ENCODE peak calls at places on chromosomes 7 and 10, in eight cellular contexts. Z is fibroblast of lung, E is cardiac muscle cell, A is esophagus squamous epithelium, U is stomach, O is HCT116, N is transverse colon, I is endodermal cell. M is an unnamed sample.

GRCh38 chr7:151083071-151083823 is at the start of gene TMUB1:
- DNase-seq in Z (peak; percentile 52), N (peak; percentile 86), E (peak; percentile 83), A (peak; percentile 32), U (peak; percentile 84), I (peak; percentile 86), O (no peak), M (peak; percentile 87)

GRCh38 chr10:79608505-79609375 is 2.0 kb upstream of the SFTPA1 start:
- DNase-seq in I (peak; percentile 86), N (peak; percentile 26), O (peak; percentile 24), E (peak; percentile 60), A (no peak), Z (peak; percentile 3), U (no peak), M (no peak)

GRCh38 chr10:27482984-27483956 is 20.8 kb upstream of the RAB18 start:
- DNase-seq in I (no peak), A (no peak), E (no peak), U (no peak), N (no peak), O (no peak), Z (peak; percentile 30), M (no peak)

GRCh38 chr7:12299367-12299766 is 88.3 kb downstream of the TMEM106B start:
- DNase-seq in O (no peak), I (no peak), N (no peak), Z (no peak), E (no peak), U (no peak), A (no peak), M (no peak)

GRCh38 chr10:26755443-26755903 is 58.0 kb downstream of the PDSS1 start:
- DNase-seq in O (peak; percentile 16), U (no peak), E (no peak), A (no peak), N (no peak), Z (peak; percentile 67), I (peak; percentile 55), M (no peak)

GRCh38 chr7:84188811-84189405 is 5.7 kb downstream of the SEMA3A start:
- DNase-seq in N (no peak), O (no peak), E (no peak), A (no peak), U (no peak), I (no peak), Z (no peak), M (no peak)

GRCh38 chr10:89283988-89284475 is 17.8 kb upstream of the IFIT2 start:
- DNase-seq in E (peak; percentile 60), O (no peak), U (no peak), Z (peak; percentile 81), N (peak; percentile 28), A (no peak), I (peak; percentile 68), M (peak; percentile 80)

GRCh38 chr7:147509052-147509480 is 1081.5 kb upstream of the C7orf33 start:
- DNase-seq in A (no peak), U (no peak), I (no peak), Z (peak; percentile 53), E (no peak), O (no peak), N (no peak), M (no peak)

GRCh38 chr7:74084722-74085578 is 1.3 kb downstream of the LIMK1 start:
- DNase-seq in I (no peak), E (no peak), N (no peak), Z (no peak), U (no peak), O (no peak), A (no peak), M (no peak)

GRCh38 chr7:45921699-45922519 is 837 bp upstream of the IGFBP3 start:
- DNase-seq in N (peak; percentile 26), U (no peak), A (no peak), E (peak; percentile 81), I (peak; percentile 94), O (peak; percentile 44), Z (peak; percentile 67), M (peak; percentile 83)

GRCh38 chr7:134632937-134633540 is 13.6 kb upstream of the BPGM start:
- DNase-seq in Z (peak; percentile 42), N (no peak), O (peak; percentile 51), A (no peak), E (peak; percentile 54), U (no peak), I (peak; percentile 52), M (no peak)

GRCh38 chr10:43502931-43503330 is 66.0 kb downstream of the ZNF487 start:
- DNase-seq in N (no peak), O (no peak), Z (no peak), U (no peak), I (no peak), A (no peak), E (no peak), M (no peak)

GRCh38 chr10:110742801-110743200 is 98.7 kb downstream of the RBM20 start:
- DNase-seq in A (no peak), I (no peak), O (no peak), E (no peak), N (no peak), Z (no peak), U (no peak), M (no peak)

GRCh38 chr7:105002-105401 is 87.4 kb upstream of the FAM20C start:
- DNase-seq in U (no peak), E (no peak), I (peak; percentile 17), Z (no peak), N (no peak), A (no peak), O (no peak), M (no peak)

GRCh38 chr10:88297103-88297502 is 286.0 kb downstream of the RNLS start:
- DNase-seq in O (no peak), A (no peak), Z (no peak), I (no peak), E (no peak), U (no peak), N (no peak), M (no peak)

GRCh38 chr7:89477991-89478390 is 676.3 kb upstream of the STEAP1 start:
- DNase-seq in E (no peak), U (no peak), O (no peak), A (no peak), Z (no peak), I (no peak), N (no peak), M (no peak)

DNA sequence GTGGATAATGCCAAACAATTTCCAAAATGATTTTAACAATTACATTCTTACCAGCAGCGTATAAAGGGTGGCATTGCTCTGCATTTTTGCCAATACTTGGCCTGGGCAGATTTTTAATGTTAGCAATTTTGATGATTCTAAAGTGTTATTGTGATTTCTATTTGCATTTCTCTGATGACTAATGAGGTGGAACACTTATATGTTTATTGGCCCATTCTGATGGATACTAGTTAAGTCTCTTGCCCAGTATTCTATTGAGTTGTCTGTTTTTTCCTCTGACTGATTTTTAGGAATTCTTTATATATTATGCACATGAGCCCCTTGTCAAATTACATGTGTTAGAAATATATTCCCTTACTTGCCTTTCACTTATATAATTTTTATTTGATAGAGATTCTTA is 86.8 kb downstream of the TMEM26 start:
- DNase-seq in E (no peak), I (no peak), Z (no peak), A (no peak), U (no peak), N (no peak), O (no peak), M (no peak)
- H3K4me3 ChIP-seq in E (no peak overlapping the region), I (no peak overlapping the region), Z (no peak overlapping the region), A (no peak overlapping the region), U (no peak overlapping the region), N (no peak overlapping the region), O (no peak overlapping the region), M (no peak overlapping the region)

DNA sequence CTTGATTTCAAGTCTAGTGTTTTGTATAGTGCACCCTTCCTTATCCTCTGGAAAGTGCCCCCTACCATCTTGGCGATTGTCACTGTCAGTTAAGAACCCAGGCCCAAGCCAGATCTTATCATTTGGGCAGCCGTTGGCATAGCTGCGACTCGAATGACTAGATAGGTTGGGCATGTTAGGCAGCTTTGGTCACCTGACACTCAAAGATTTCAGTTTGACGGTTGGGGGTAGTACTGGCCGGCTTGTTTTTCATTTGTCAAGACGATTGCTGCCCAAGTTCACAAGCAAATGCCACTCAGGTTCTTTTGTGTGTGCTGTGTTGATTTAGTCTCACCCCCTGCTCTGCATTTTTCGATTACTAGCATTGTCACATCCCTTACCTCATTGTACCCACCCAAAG is 6.7 kb downstream of the NIPSNAP2 start:
- DNase-seq in N (no peak), E (no peak), O (no peak), I (no peak), A (no peak), U (no peak), Z (peak; percentile 12), M (no peak)
- H3K27ac ChIP-seq in N (no peak overlapping the region), E (peak overlapping the region; percentile 48), O (no peak overlapping the region), I (no peak overlapping the region), A (no peak overlapping the region), U (peak overlapping the region; percentile 10), Z (no peak overlapping the region), M (peak overlapping the region; percentile 87)

DNA sequence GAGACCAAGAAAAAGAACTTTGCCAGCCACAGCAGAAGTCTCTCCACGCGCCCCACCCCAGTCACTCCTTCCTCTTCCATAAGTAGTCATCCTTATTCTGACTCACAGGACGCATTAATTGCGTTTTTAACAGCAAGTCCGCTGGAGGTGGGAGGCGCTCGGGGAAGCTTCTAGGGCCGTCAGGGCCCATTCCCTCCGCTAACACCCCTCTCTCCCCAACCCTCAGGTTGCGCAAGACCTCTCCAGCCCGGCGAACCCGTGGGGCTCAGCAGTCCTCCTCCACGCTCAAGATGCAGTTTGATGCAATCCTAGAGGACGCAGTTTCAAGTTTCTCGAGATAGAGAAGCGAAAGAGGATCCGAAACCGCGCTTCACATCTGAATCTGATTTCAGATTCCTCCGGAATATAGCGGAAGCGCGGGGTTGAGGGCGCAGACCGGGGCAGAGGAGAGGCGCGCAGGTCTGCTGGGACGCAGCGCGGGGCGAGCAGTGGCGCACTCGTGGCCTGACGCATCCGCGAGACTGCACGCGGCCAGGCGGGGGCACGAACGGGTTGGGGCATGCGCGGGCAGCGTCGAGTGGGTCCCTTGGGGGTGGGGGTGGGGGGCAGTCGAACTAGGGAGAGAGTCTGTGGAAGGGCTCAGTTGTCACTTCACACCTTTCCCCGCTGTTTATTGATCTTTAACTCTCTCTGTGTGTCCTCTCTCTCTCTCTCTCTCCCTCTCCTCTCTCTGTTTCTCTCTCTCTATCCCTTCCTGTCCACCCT is 37.8 kb upstream of the PSAP start:
- DNase-seq in U (peak; percentile 65), O (peak; percentile 35), A (peak; percentile 50), I (peak; percentile 79), Z (peak; percentile 85), N (peak; percentile 78), E (peak; percentile 66), M (peak; percentile 92)
- TF ChIP-seq CTCF in U (no peak), O (no peak), A (no peak), I (no peak), Z (no peak), N (no peak), E (peak; percentile 24), M (no peak)

DNA sequence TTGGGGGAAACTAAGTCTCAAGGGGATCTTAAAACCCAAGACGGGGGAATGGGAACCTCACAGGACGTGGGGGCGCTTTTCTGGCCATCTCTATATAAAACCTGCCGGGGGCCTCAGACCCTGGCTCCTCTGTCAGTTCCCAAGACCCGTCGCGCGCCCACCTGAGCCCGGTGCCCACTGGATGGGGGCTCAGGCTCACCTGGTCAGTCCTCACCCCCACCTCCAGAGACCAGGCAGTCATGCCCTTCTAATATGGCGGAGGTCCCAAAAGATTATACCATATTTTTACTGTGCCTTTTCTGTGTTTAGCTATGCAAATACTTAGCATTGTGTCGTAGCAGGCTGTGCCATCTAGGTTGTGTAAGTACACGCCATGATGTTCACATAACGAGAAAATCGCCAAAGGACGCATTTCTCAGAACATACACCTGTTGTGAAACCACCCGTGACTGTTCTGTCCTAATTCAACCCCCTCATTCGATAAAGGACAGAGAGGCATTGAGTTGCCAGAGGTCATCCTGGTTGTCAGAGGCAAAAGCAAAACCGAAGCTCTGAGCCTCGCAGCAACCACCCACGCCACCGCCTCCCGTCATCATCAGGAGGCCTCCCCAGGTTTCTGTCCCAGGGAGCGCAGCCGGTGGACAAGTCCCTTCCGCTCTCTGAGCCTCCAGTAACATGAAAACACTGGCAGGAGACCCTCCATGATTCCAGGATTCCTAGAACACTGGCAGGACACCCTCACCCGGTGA is 28.9 kb downstream of the OAT start:
- DNase-seq in A (no peak), U (no peak), O (no peak), E (no peak), I (peak; percentile 36), N (no peak), Z (no peak), M (no peak)
- H3K4me3 ChIP-seq in A (no peak overlapping the region), U (peak overlapping the region; percentile 46), O (no peak overlapping the region), E (no peak overlapping the region), I (no peak overlapping the region), N (no peak overlapping the region), Z (no peak overlapping the region), M (peak overlapping the region; percentile 61)